ENCODE peak calls at places on chromosomes 12 and 14, in six cellular contexts. One of them, this sample, is unnamed.

GRCh38 chr12:105212431-105212830 is 23.5 kb downstream of the APPL2 start:
- DNase-seq in choroid plexus epithelial cell: no peak
- DNase-seq in dorsolateral prefrontal cortex: no peak
- DNase-seq in progenitor cell of endocrine pancreas: no peak
- DNase-seq in neural crest cell: no peak
- DNase-seq in cardiac fibroblast: peak; percentile 59
- DNase-seq in this sample: no peak

GRCh38 chr12:69068431-69068830 is 135.5 kb upstream of the CPM start:
- DNase-seq in cardiac fibroblast: no peak
- DNase-seq in choroid plexus epithelial cell: no peak
- DNase-seq in dorsolateral prefrontal cortex: no peak
- DNase-seq in neural crest cell: no peak
- DNase-seq in progenitor cell of endocrine pancreas: no peak
- DNase-seq in this sample: no peak

GRCh38 chr14:52089208-52089607 is 20.3 kb upstream of the NID2 start:
- DNase-seq in neural crest cell: no peak
- DNase-seq in choroid plexus epithelial cell: no peak
- DNase-seq in progenitor cell of endocrine pancreas: no peak
- DNase-seq in dorsolateral prefrontal cortex: no peak
- DNase-seq in cardiac fibroblast: peak; percentile 57
- DNase-seq in this sample: no peak

GRCh38 chr14:61672796-61673195 is 22.5 kb upstream of the HIF1A start:
- DNase-seq in choroid plexus epithelial cell: no peak
- DNase-seq in progenitor cell of endocrine pancreas: no peak
- DNase-seq in dorsolateral prefrontal cortex: no peak
- DNase-seq in neural crest cell: no peak
- DNase-seq in cardiac fibroblast: no peak
- DNase-seq in this sample: no peak

GRCh38 chr14:101409006-101409543 is 152.2 kb upstream of the DIO3 start:
- DNase-seq in choroid plexus epithelial cell: no peak
- DNase-seq in dorsolateral prefrontal cortex: no peak
- DNase-seq in progenitor cell of endocrine pancreas: no peak
- DNase-seq in cardiac fibroblast: no peak
- DNase-seq in neural crest cell: no peak
- DNase-seq in this sample: no peak

GRCh38 chr12:3034067-3034750 is 43.0 kb upstream of the TSPAN9 start:
- DNase-seq in progenitor cell of endocrine pancreas: peak; percentile 77
- DNase-seq in choroid plexus epithelial cell: peak; percentile 82
- DNase-seq in cardiac fibroblast: peak; percentile 80
- DNase-seq in neural crest cell: peak; percentile 70
- DNase-seq in dorsolateral prefrontal cortex: peak; percentile 79
- DNase-seq in this sample: no peak

GRCh38 chr14:46036099-46036498 is 615.5 kb downstream of the RPL10L start:
- DNase-seq in dorsolateral prefrontal cortex: no peak
- DNase-seq in cardiac fibroblast: no peak
- DNase-seq in progenitor cell of endocrine pancreas: no peak
- DNase-seq in choroid plexus epithelial cell: no peak
- DNase-seq in neural crest cell: no peak
- DNase-seq in this sample: no peak

GRCh38 chr14:29462271-29462670 is 465.4 kb downstream of the PRKD1 start:
- DNase-seq in neural crest cell: no peak
- DNase-seq in choroid plexus epithelial cell: no peak
- DNase-seq in cardiac fibroblast: no peak
- DNase-seq in progenitor cell of endocrine pancreas: no peak
- DNase-seq in dorsolateral prefrontal cortex: no peak
- DNase-seq in this sample: no peak

GRCh38 chr14:87066221-87066817 is 926.7 kb downstream of the GALC start:
- DNase-seq in dorsolateral prefrontal cortex: no peak
- DNase-seq in progenitor cell of endocrine pancreas: no peak
- DNase-seq in choroid plexus epithelial cell: peak; percentile 1
- DNase-seq in cardiac fibroblast: peak; percentile 1
- DNase-seq in neural crest cell: no peak
- DNase-seq in this sample: no peak

GRCh38 chr12:19997996-19998395 is 370.3 kb upstream of the PDE3A start:
- DNase-seq in cardiac fibroblast: no peak
- DNase-seq in choroid plexus epithelial cell: peak; percentile 23
- DNase-seq in neural crest cell: no peak
- DNase-seq in progenitor cell of endocrine pancreas: no peak
- DNase-seq in dorsolateral prefrontal cortex: no peak
- DNase-seq in this sample: no peak

GRCh38 chr12:3363608-3364007 is 127.4 kb upstream of the PRMT8 start:
- DNase-seq in choroid plexus epithelial cell: no peak
- DNase-seq in neural crest cell: no peak
- DNase-seq in cardiac fibroblast: no peak
- DNase-seq in progenitor cell of endocrine pancreas: no peak
- DNase-seq in dorsolateral prefrontal cortex: no peak
- DNase-seq in this sample: no peak

GRCh38 chr12:47773858-47774580 is 981 bp downstream of the SLC48A1 start:
- DNase-seq in dorsolateral prefrontal cortex: no peak
- DNase-seq in neural crest cell: no peak
- DNase-seq in cardiac fibroblast: no peak
- DNase-seq in choroid plexus epithelial cell: no peak
- DNase-seq in progenitor cell of endocrine pancreas: no peak
- DNase-seq in this sample: no peak

GRCh38 chr12:124557518-124558223 is 9.7 kb downstream of the NCOR2 start:
- DNase-seq in progenitor cell of endocrine pancreas: no peak
- DNase-seq in cardiac fibroblast: no peak
- DNase-seq in neural crest cell: no peak
- DNase-seq in dorsolateral prefrontal cortex: no peak
- DNase-seq in choroid plexus epithelial cell: no peak
- DNase-seq in this sample: no peak

GRCh38 chr12:60522684-60523083 is 926.9 kb downstream of the SLC16A7 start:
- DNase-seq in dorsolateral prefrontal cortex: no peak
- DNase-seq in neural crest cell: no peak
- DNase-seq in choroid plexus epithelial cell: no peak
- DNase-seq in cardiac fibroblast: no peak
- DNase-seq in progenitor cell of endocrine pancreas: no peak
- DNase-seq in this sample: no peak

GRCh38 chr12:49557187-49557916 is 10.6 kb downstream of the MCRS1 start:
- DNase-seq in choroid plexus epithelial cell: no peak
- DNase-seq in progenitor cell of endocrine pancreas: no peak
- DNase-seq in dorsolateral prefrontal cortex: no peak
- DNase-seq in cardiac fibroblast: no peak
- DNase-seq in neural crest cell: no peak
- DNase-seq in this sample: no peak

GRCh38 chr14:76810953-76811400 is 1.7 kb downstream of the ANGEL1 start:
- DNase-seq in progenitor cell of endocrine pancreas: no peak
- DNase-seq in neural crest cell: no peak
- DNase-seq in dorsolateral prefrontal cortex: no peak
- DNase-seq in choroid plexus epithelial cell: peak; percentile 54
- DNase-seq in cardiac fibroblast: peak; percentile 64
- DNase-seq in this sample: no peak

GRCh38 chr12:58833844-58834243 is 86.5 kb downstream of the LRIG3 start:
- DNase-seq in dorsolateral prefrontal cortex: no peak
- DNase-seq in cardiac fibroblast: peak; percentile 9
- DNase-seq in progenitor cell of endocrine pancreas: no peak
- DNase-seq in neural crest cell: no peak
- DNase-seq in choroid plexus epithelial cell: no peak
- DNase-seq in this sample: no peak

GRCh38 chr12:68482660-68483059 is 128.0 kb upstream of the RAP1B start:
- DNase-seq in choroid plexus epithelial cell: no peak
- DNase-seq in dorsolateral prefrontal cortex: no peak
- DNase-seq in progenitor cell of endocrine pancreas: no peak
- DNase-seq in cardiac fibroblast: no peak
- DNase-seq in neural crest cell: no peak
- DNase-seq in this sample: no peak

GRCh38 chr12:105369014-105369413 is 38.5 kb downstream of the C12orf75 start:
- DNase-seq in dorsolateral prefrontal cortex: no peak
- DNase-seq in neural crest cell: no peak
- DNase-seq in progenitor cell of endocrine pancreas: no peak
- DNase-seq in choroid plexus epithelial cell: peak; percentile 81
- DNase-seq in cardiac fibroblast: peak; percentile 49
- DNase-seq in this sample: no peak

GRCh38 chr12:57519758-57520007 is 631 bp downstream of the DDIT3 start:
- DNase-seq in dorsolateral prefrontal cortex: peak; percentile 43
- DNase-seq in neural crest cell: no peak
- DNase-seq in progenitor cell of endocrine pancreas: no peak
- DNase-seq in choroid plexus epithelial cell: no peak
- DNase-seq in cardiac fibroblast: no peak
- DNase-seq in this sample: no peak

GRCh38 chr14:63308723-63309317 is 9.9 kb downstream of the GPHB5 start:
- DNase-seq in neural crest cell: no peak
- DNase-seq in dorsolateral prefrontal cortex: no peak
- DNase-seq in progenitor cell of endocrine pancreas: no peak
- DNase-seq in cardiac fibroblast: peak; percentile 28
- DNase-seq in choroid plexus epithelial cell: peak; percentile 55
- DNase-seq in this sample: no peak
- TF ChIP-seq CTCF in neural crest cell: peak; percentile 70
- TF ChIP-seq CTCF in dorsolateral prefrontal cortex: no peak
- TF ChIP-seq CTCF in progenitor cell of endocrine pancreas: peak; percentile 88
- TF ChIP-seq CTCF in cardiac fibroblast: peak; percentile 59
- TF ChIP-seq CTCF in choroid plexus epithelial cell: peak; percentile 82
- TF ChIP-seq CTCF in this sample: no peak

DNA sequence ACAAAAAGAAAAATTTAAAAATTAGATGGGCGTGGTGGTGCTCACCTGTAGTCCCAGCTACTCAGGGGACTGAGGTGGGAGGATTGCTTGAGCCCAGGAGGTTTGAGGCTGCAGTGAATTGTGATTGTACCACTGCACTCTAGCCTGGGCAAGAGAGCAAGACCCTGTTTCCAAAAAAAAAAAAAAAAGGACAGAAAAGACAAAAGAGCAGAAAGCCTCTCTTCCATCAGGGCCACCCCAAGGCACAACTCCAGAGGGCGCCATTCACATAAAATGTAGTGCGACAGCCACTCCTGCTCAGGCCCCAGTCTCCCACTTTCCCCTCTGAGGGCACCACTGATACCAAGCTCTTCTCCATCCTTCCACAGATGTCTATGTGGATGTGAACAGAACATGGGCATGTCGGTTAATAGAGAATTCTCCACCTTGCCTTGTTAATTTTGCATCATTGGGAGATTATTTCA is 41.8 kb downstream of the DGLUCY start:
- DNase-seq in cardiac fibroblast: no peak
- DNase-seq in neural crest cell: no peak
- DNase-seq in choroid plexus epithelial cell: no peak
- DNase-seq in progenitor cell of endocrine pancreas: no peak
- DNase-seq in dorsolateral prefrontal cortex: no peak
- DNase-seq in this sample: no peak
- TF ChIP-seq CTCF in cardiac fibroblast: no peak
- TF ChIP-seq CTCF in neural crest cell: peak; percentile 18
- TF ChIP-seq CTCF in choroid plexus epithelial cell: no peak
- TF ChIP-seq CTCF in progenitor cell of endocrine pancreas: peak; percentile 17
- TF ChIP-seq CTCF in dorsolateral prefrontal cortex: no peak
- TF ChIP-seq CTCF in this sample: no peak

GRCh38 chr14:103698380-103699260 is 16.6 kb downstream of the XRCC3 start:
- DNase-seq in dorsolateral prefrontal cortex: peak; percentile 36
- DNase-seq in cardiac fibroblast: no peak
- DNase-seq in progenitor cell of endocrine pancreas: no peak
- DNase-seq in choroid plexus epithelial cell: no peak
- DNase-seq in neural crest cell: no peak
- DNase-seq in this sample: no peak

GRCh38 chr14:103700753-103701490 is 14.3 kb downstream of the XRCC3 start:
- DNase-seq in choroid plexus epithelial cell: no peak
- DNase-seq in neural crest cell: no peak
- DNase-seq in cardiac fibroblast: no peak
- DNase-seq in progenitor cell of endocrine pancreas: no peak
- DNase-seq in dorsolateral prefrontal cortex: no peak
- DNase-seq in this sample: no peak

GRCh38 chr14:103699261-103699661 is 16.0 kb downstream of the XRCC3 start:
- DNase-seq in choroid plexus epithelial cell: no peak
- DNase-seq in progenitor cell of endocrine pancreas: no peak
- DNase-seq in dorsolateral prefrontal cortex: no peak
- DNase-seq in cardiac fibroblast: no peak
- DNase-seq in neural crest cell: no peak
- DNase-seq in this sample: no peak

GRCh38 chr14:103702095-103702494 is 13.2 kb downstream of the XRCC3 start:
- DNase-seq in choroid plexus epithelial cell: no peak
- DNase-seq in progenitor cell of endocrine pancreas: no peak
- DNase-seq in neural crest cell: no peak
- DNase-seq in cardiac fibroblast: no peak
- DNase-seq in dorsolateral prefrontal cortex: no peak
- DNase-seq in this sample: no peak

DNA sequence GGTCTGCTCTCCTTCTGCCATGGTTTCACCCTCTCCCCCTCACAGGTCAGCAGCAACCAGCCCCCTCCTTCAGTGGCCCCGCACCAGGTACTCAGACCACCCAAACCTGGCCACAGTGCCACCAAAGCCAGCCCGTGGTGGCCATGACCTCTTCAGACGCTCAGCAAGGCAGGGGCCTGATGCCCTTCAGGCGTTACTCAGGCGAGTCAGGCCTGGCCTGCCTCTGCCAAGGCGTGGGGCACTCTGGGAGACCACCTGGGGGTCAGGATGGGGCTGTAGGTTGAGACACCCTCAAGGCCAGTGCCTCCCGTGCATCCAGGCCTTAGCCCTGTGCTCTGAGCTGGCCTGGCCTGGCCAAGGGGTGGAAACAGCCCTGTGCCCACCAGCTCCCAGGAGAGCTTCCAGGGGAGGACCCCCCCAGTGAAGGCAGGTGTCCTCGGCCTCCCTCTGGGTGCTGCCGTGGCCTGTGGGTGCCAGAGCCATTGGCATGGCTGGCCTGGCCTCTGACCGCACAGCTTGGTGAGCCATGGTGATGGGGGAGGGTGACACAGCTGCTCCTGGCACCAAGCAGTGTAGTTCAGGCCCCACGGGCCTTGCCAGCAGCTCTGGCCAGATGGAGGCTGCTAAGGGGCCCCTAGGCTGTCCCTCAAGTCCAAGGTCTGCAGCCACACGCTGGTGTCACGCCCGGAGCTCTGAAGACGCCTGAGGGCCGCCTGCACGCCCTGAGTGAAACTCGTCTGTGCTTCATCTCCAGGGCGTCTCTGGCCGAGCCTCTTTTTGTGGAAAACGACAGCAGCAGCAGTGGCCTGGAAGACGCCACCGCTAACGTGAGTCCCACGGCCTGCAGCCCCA is 15.1 kb downstream of the XRCC3 start:
- DNase-seq in neural crest cell: no peak
- DNase-seq in cardiac fibroblast: no peak
- DNase-seq in dorsolateral prefrontal cortex: peak; percentile 82
- DNase-seq in choroid plexus epithelial cell: no peak
- DNase-seq in progenitor cell of endocrine pancreas: no peak
- DNase-seq in this sample: no peak
- TF ChIP-seq CTCF in neural crest cell: no peak
- TF ChIP-seq CTCF in cardiac fibroblast: no peak
- TF ChIP-seq CTCF in dorsolateral prefrontal cortex: no peak
- TF ChIP-seq CTCF in choroid plexus epithelial cell: no peak
- TF ChIP-seq CTCF in progenitor cell of endocrine pancreas: no peak
- TF ChIP-seq CTCF in this sample: no peak

DNA sequence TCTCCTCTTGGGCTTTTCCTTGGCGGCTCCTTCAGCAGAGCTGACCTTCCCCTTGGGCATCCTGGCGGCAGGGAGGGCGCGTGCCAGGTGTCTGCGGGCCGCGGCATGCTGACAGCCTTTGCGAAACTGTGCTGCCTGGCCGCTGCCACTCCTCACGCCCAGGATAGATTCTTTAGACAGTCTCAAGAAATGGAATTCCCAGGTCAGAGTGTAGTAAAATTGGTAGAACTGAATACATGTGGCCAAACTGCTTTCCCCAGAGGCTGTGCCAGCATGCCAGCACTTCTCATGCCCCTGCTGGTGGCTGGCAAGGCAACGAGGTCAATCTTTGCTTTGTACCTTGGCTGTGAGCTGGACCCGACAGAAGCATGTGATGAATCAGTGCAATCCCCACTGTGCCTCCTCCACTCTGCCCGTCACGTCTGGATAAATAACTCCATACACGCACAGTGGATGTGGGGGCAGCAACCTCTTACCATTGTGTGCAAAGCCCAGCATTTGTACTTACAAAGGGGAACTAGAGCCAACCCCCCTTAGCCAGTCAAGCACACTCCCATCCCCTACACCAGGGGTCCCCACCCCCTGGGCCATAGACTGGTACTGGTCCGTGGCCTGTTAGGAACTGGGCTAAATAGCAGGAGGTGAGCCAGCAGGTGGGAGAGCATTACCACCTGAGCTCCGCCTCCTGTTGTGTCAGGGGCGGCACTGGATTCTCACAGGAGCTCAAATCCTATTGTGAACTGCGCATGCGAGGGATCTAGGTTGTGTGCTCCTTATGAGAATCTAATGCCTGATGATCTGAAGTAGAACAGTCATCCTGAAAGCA is 90.9 kb downstream of the ACTN1 start:
- DNase-seq in neural crest cell: no peak
- DNase-seq in cardiac fibroblast: no peak
- DNase-seq in dorsolateral prefrontal cortex: no peak
- DNase-seq in choroid plexus epithelial cell: peak; percentile 23
- DNase-seq in progenitor cell of endocrine pancreas: no peak
- DNase-seq in this sample: no peak
- TF ChIP-seq CTCF in neural crest cell: no peak
- TF ChIP-seq CTCF in cardiac fibroblast: no peak
- TF ChIP-seq CTCF in dorsolateral prefrontal cortex: no peak
- TF ChIP-seq CTCF in choroid plexus epithelial cell: no peak
- TF ChIP-seq CTCF in progenitor cell of endocrine pancreas: no peak
- TF ChIP-seq CTCF in this sample: no peak

This sample was measured in esophagus squamous epithelium.